ENCODE peak calls at places on chromosomes 3 and 15, in ten cellular contexts. Q is cardiac fibroblast, V is GM03348, X is retinal pigment epithelial cell, C is heart left ventricle, S is NCI-H1417 treated with DMSO at 0.1 percent for 48 hours, J is T-helper 2 cell, A is HS-5, O is HEK293T, D is left ventricle myocardium inferior. F is an unnamed sample.

GRCh38 chr15:79635897-79636596 is 203.9 kb downstream of the MINAR1 start:
- DNase-seq in Q (no peak), V (no peak), X (no peak), C (no peak), S (no peak), J (no peak), A (no peak), O (no peak), D (no peak), F (no peak)

GRCh38 chr15:39631357-39631756 is 50.5 kb downstream of the THBS1 start:
- DNase-seq in Q (no peak), V (peak), X (no peak), C (no peak), S (no peak), J (no peak), A (no peak), O (no peak), D (no peak), F (no peak)

GRCh38 chr3:38582941-38583645 is 66.4 kb downstream of the SCN5A start:
- DNase-seq in Q (no peak), V (no peak), X (no peak), C (no peak), S (no peak), J (no peak), A (no peak), O (no peak), D (no peak), F (no peak)

GRCh38 chr3:102206506-102207145 is 228.2 kb upstream of the ZPLD1 start:
- DNase-seq in Q (peak), V (peak), X (peak), C (peak), S (no peak), J (no peak), A (no peak), O (no peak), D (peak), F (no peak)

GRCh38 chr15:52294881-52295420 is 653 bp downstream of the MYO5C start:
- DNase-seq in Q (no peak), V (peak), X (no peak), C (no peak), S (no peak), J (peak), A (no peak), O (peak), D (no peak), F (no peak)

GRCh38 chr3:165641569-165642310 is 195.5 kb downstream of the BCHE start:
- DNase-seq in Q (peak), V (no peak), X (peak), C (no peak), S (no peak), J (no peak), A (no peak), O (no peak), D (no peak), F (no peak)

GRCh38 chr15:86879250-86880229 is 799.9 kb downstream of the AGBL1 start:
- DNase-seq in Q (no peak), V (no peak), X (no peak), C (peak), S (no peak), J (no peak), A (no peak), O (no peak), D (peak), F (no peak)

GRCh38 chr15:60704129-60704528 is 225.2 kb upstream of the ICE2 start:
- DNase-seq in Q (no peak), V (no peak), X (no peak), C (no peak), S (no peak), J (peak), A (no peak), O (no peak), D (no peak), F (no peak)

GRCh38 chr3:123295171-123295900 is 93.6 kb downstream of the SEC22A start:
- DNase-seq in Q (no peak), V (no peak), X (no peak), C (no peak), S (no peak), J (no peak), A (no peak), O (no peak), D (no peak), F (no peak)

GRCh38 chr15:88300861-88301260 is 44.3 kb upstream of the NTRK3 start:
- DNase-seq in Q (no peak), V (no peak), X (no peak), C (no peak), S (no peak), J (no peak), A (no peak), O (no peak), D (no peak), F (no peak)

GRCh38 chr3:135034881-135035440 is 239.9 kb downstream of the EPHB1 start:
- DNase-seq in Q (no peak), V (peak), X (peak), C (no peak), S (no peak), J (no peak), A (no peak), O (no peak), D (no peak), F (no peak)

GRCh38 chr3:122688996-122689395 is 8.4 kb downstream of the PARP14 start:
- DNase-seq in Q (no peak), V (no peak), X (no peak), C (no peak), S (no peak), J (no peak), A (no peak), O (no peak), D (no peak), F (no peak)

GRCh38 chr3:12643724-12644123 is 20.2 kb downstream of the RAF1 start:
- DNase-seq in Q (no peak), V (no peak), X (no peak), C (no peak), S (no peak), J (no peak), A (no peak), O (no peak), D (no peak), F (no peak)

GRCh38 chr3:64266065-64266874 is 41.0 kb upstream of the PRICKLE2 start:
- DNase-seq in Q (peak), V (peak), X (no peak), C (no peak), S (no peak), J (no peak), A (peak), O (no peak), D (no peak), F (no peak)

GRCh38 chr15:75651810-75652543 is 4.3 kb downstream of the SNX33 start:
- DNase-seq in Q (no peak), V (no peak), X (no peak), C (no peak), S (no peak), J (no peak), A (no peak), O (no peak), D (no peak), F (no peak)

GRCh38 chr3:194112120-194113106 is 23.5 kb upstream of the HES1 start:
- DNase-seq in Q (no peak), V (no peak), X (no peak), C (no peak), S (peak), J (no peak), A (no peak), O (no peak), D (no peak), F (no peak)

GRCh38 chr3:52865994-52866393 is 31.2 kb upstream of the MUSTN1 start:
- DNase-seq in Q (no peak), V (no peak), X (no peak), C (no peak), S (no peak), J (no peak), A (no peak), O (no peak), D (no peak), F (no peak)

GRCh38 chr3:111319598-111319997 is 222.4 kb upstream of the CD96 start:
- DNase-seq in Q (no peak), V (no peak), X (no peak), C (no peak), S (no peak), J (peak), A (no peak), O (no peak), D (no peak), F (no peak)

GRCh38 chr15:25830844-25831443 is 32.2 kb downstream of the ATP10A start:
- DNase-seq in Q (peak), V (peak), X (peak), C (peak), S (no peak), J (no peak), A (peak), O (no peak), D (no peak), F (no peak)

GRCh38 chr3:182244222-182244971 is 532.7 kb downstream of the SOX2 start:
- DNase-seq in Q (no peak), V (no peak), X (no peak), C (no peak), S (no peak), J (no peak), A (no peak), O (no peak), D (no peak), F (no peak)

GRCh38 chr15:60853077-60853476 is 374.1 kb upstream of the ICE2 start:
- DNase-seq in Q (no peak), V (no peak), X (no peak), C (no peak), S (no peak), J (no peak), A (no peak), O (no peak), D (no peak), F (no peak)

GRCh38 chr15:62112616-62113593 is 46.1 kb downstream of the C2CD4A start:
- DNase-seq in Q (peak), V (peak), X (peak), C (no peak), S (no peak), J (no peak), A (no peak), O (no peak), D (no peak), F (no peak)

GRCh38 chr3:186825294-186825821 is 17.2 kb upstream of the ADIPOQ start:
- DNase-seq in Q (peak), V (peak), X (no peak), C (no peak), S (peak), J (no peak), A (no peak), O (no peak), D (no peak), F (no peak)

GRCh38 chr3:42476225-42477160 is 25.9 kb upstream of the VIPR1 start:
- DNase-seq in Q (peak), V (no peak), X (peak), C (no peak), S (no peak), J (no peak), A (no peak), O (no peak), D (no peak), F (no peak)

GRCh38 chr15:79433610-79434009 is 1.5 kb downstream of the MINAR1 start:
- DNase-seq in Q (no peak), V (no peak), X (no peak), C (no peak), S (no peak), J (no peak), A (no peak), O (peak), D (no peak), F (no peak)

GRCh38 chr3:13145826-13146642 is 72.8 kb upstream of the IQSEC1 start:
- DNase-seq in Q (no peak), V (no peak), X (no peak), C (no peak), S (no peak), J (no peak), A (no peak), O (no peak), D (no peak), F (no peak)

GRCh38 chr3:185948292-185948691 is 10.5 kb upstream of the TRA2B start:
- DNase-seq in Q (no peak), V (no peak), X (no peak), C (no peak), S (no peak), J (no peak), A (no peak), O (no peak), D (no peak), F (no peak)